ENCODE peak calls at places on chromosomes 2 and 18, in four cellular contexts. One of them, this sample, is unnamed.
A peak's percentile ranks its signal among the peaks of the same experiment; 100 is the strongest.

GRCh38 chr2:62968668-62969067 is 82.0 kb upstream of the OTX1 start:
- DNase-seq in mammary epithelial cell: no peak
- DNase-seq in K562: no peak
- DNase-seq in GM12865: no peak
- DNase-seq in this sample: no peak

GRCh38 chr2:207041279-207041678 is 102.0 kb downstream of the CPO start:
- DNase-seq in mammary epithelial cell: no peak
- DNase-seq in K562: no peak
- DNase-seq in GM12865: no peak
- DNase-seq in this sample: no peak

GRCh38 chr2:72696559-72696958 is 129.3 kb downstream of the EXOC6B start:
- DNase-seq in mammary epithelial cell: no peak
- DNase-seq in K562: peak; percentile 63
- DNase-seq in GM12865: no peak
- DNase-seq in this sample: no peak

GRCh38 chr18:25503567-25504081 is 151.7 kb upstream of the ZNF521 start:
- DNase-seq in mammary epithelial cell: peak; percentile 55
- DNase-seq in K562: peak; percentile 33
- DNase-seq in GM12865: no peak
- DNase-seq in this sample: peak; percentile 83

GRCh38 chr2:235685024-235685721 is 191.3 kb downstream of the AGAP1 start:
- DNase-seq in mammary epithelial cell: no peak
- DNase-seq in K562: no peak
- DNase-seq in GM12865: no peak
- DNase-seq in this sample: peak; percentile 62

GRCh38 chr18:58611471-58612131 is 17.3 kb downstream of the ALPK2 start:
- DNase-seq in mammary epithelial cell: peak; percentile 67
- DNase-seq in K562: no peak
- DNase-seq in GM12865: no peak
- DNase-seq in this sample: peak; percentile 20

GRCh38 chr18:3593381-3593903 is 143.5 kb downstream of the TGIF1 start:
- DNase-seq in mammary epithelial cell: peak; percentile 96
- DNase-seq in K562: peak; percentile 77
- DNase-seq in GM12865: no peak
- DNase-seq in this sample: peak; percentile 89

GRCh38 chr2:134119117-134119671 is 134.7 kb upstream of the MGAT5 start:
- DNase-seq in mammary epithelial cell: no peak
- DNase-seq in K562: peak; percentile 14
- DNase-seq in GM12865: no peak
- DNase-seq in this sample: no peak

GRCh38 chr2:191234456-191234855 is 10.7 kb upstream of the MYO1B start:
- DNase-seq in mammary epithelial cell: no peak
- DNase-seq in K562: no peak
- DNase-seq in GM12865: no peak
- DNase-seq in this sample: no peak

GRCh38 chr18:8174758-8175157 is 434.5 kb upstream of the RAB12 start:
- DNase-seq in mammary epithelial cell: no peak
- DNase-seq in K562: no peak
- DNase-seq in GM12865: no peak
- DNase-seq in this sample: no peak

GRCh38 chr2:65708129-65708528 is 275.7 kb upstream of the SPRED2 start:
- DNase-seq in mammary epithelial cell: no peak
- DNase-seq in K562: no peak
- DNase-seq in GM12865: no peak
- DNase-seq in this sample: no peak

GRCh38 chr18:6086731-6087130 is 191.4 kb upstream of the TMEM200C start:
- DNase-seq in mammary epithelial cell: no peak
- DNase-seq in K562: no peak
- DNase-seq in GM12865: no peak
- DNase-seq in this sample: no peak

GRCh38 chr2:25349397-25349796 is 7.7 kb upstream of the DNMT3A start:
- DNase-seq in mammary epithelial cell: no peak
- DNase-seq in K562: no peak
- DNase-seq in GM12865: no peak
- DNase-seq in this sample: peak; percentile 76

GRCh38 chr2:47119001-47119400 is 36.1 kb downstream of the STPG4 start:
- DNase-seq in mammary epithelial cell: peak; percentile 25
- DNase-seq in K562: no peak
- DNase-seq in GM12865: no peak
- DNase-seq in this sample: peak; percentile 46

GRCh38 chr2:234536218-234536989 is 39.5 kb upstream of the ARL4C start:
- DNase-seq in mammary epithelial cell: no peak
- DNase-seq in K562: no peak
- DNase-seq in GM12865: no peak
- DNase-seq in this sample: no peak

GRCh38 chr18:65761636-65762310 is 11.0 kb downstream of the CDH7 start:
- DNase-seq in mammary epithelial cell: no peak
- DNase-seq in K562: no peak
- DNase-seq in GM12865: no peak
- DNase-seq in this sample: no peak

GRCh38 chr18:10928971-10929373 is 220.4 kb downstream of the PIEZO2 start:
- DNase-seq in mammary epithelial cell: no peak
- DNase-seq in K562: no peak
- DNase-seq in GM12865: peak; percentile 91
- DNase-seq in this sample: peak; percentile 67

GRCh38 chr18:78830826-78831225 is 148.8 kb upstream of the SALL3 start:
- DNase-seq in mammary epithelial cell: no peak
- DNase-seq in K562: no peak
- DNase-seq in GM12865: no peak
- DNase-seq in this sample: no peak

GRCh38 chr2:161415041-161415440 is 1.1 kb upstream of the TBR1 start:
- DNase-seq in mammary epithelial cell: no peak
- DNase-seq in K562: no peak
- DNase-seq in GM12865: no peak
- DNase-seq in this sample: no peak

GRCh38 chr2:148533685-148534084 is 110.9 kb upstream of the EPC2 start:
- DNase-seq in mammary epithelial cell: no peak
- DNase-seq in K562: peak; percentile 37
- DNase-seq in GM12865: no peak
- DNase-seq in this sample: no peak

GRCh38 chr2:174711206-174711605 is 53.1 kb downstream of the CHRNA1 start:
- DNase-seq in mammary epithelial cell: no peak
- DNase-seq in K562: no peak
- DNase-seq in GM12865: no peak
- DNase-seq in this sample: peak; percentile 43

GRCh38 chr2:142872900-142873724 is 4.4 kb upstream of the KYNU start:
- DNase-seq in mammary epithelial cell: peak; percentile 95
- DNase-seq in K562: no peak
- DNase-seq in GM12865: no peak
- DNase-seq in this sample: peak; percentile 83

GRCh38 chr2:150255528-150255927 is 231.9 kb downstream of the RND3 start:
- DNase-seq in mammary epithelial cell: peak; percentile 17
- DNase-seq in K562: no peak
- DNase-seq in GM12865: no peak
- DNase-seq in this sample: peak; percentile 60

DNA sequence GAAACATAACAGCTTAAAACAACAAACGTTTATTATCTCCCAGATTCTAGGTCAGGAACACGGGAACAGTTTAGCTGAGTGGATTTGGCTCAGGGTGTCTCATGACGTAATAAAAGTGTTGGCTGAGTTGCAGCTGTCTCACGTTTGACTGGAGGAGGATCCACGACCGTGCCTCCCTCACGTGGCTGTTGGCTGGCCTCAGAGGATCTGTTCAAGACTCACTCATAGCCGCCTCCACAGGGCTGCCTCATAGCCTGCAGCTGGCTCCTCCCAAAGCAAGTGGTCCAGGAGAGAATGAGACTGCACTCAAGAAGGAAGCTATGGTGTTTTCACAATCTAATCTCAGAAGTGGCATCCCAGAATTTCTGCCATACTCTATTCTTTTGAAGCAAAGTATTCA is 167.1 kb downstream of the RPRM start:
- DNase-seq in mammary epithelial cell: no peak
- DNase-seq in K562: no peak
- DNase-seq in GM12865: no peak
- DNase-seq in this sample: no peak
- TF ChIP-seq CTCF in mammary epithelial cell: no peak
- TF ChIP-seq CTCF in K562: no peak
- TF ChIP-seq CTCF in GM12865: no peak
- TF ChIP-seq CTCF in this sample: no peak

DNA sequence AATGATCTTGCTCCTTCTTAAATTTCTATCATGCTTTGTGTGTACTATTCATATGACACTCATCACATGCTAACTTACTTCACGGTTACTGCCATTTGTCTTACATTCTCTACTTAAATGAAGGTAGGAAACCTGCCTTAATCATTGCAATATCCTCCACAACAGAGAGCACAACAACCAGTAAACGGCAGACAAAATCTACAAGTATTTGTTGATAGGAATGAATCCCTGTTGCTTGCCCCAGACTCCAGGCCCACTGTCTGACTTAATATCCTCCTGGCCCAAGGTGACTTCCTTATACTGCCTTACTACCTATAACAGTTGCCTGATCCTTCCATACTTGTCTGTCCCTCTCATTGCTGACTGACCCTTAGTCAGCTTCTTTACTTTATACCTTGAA is 3.5 kb downstream of the PPP3R1 start:
- DNase-seq in mammary epithelial cell: no peak
- DNase-seq in K562: no peak
- DNase-seq in GM12865: no peak
- DNase-seq in this sample: no peak
- H3K4me3 ChIP-seq in mammary epithelial cell: no peak overlapping the region
- H3K4me3 ChIP-seq in K562: peak overlapping the region; percentile 2
- H3K4me3 ChIP-seq in GM12865: no peak overlapping the region
- H3K4me3 ChIP-seq in this sample: no peak overlapping the region

DNA sequence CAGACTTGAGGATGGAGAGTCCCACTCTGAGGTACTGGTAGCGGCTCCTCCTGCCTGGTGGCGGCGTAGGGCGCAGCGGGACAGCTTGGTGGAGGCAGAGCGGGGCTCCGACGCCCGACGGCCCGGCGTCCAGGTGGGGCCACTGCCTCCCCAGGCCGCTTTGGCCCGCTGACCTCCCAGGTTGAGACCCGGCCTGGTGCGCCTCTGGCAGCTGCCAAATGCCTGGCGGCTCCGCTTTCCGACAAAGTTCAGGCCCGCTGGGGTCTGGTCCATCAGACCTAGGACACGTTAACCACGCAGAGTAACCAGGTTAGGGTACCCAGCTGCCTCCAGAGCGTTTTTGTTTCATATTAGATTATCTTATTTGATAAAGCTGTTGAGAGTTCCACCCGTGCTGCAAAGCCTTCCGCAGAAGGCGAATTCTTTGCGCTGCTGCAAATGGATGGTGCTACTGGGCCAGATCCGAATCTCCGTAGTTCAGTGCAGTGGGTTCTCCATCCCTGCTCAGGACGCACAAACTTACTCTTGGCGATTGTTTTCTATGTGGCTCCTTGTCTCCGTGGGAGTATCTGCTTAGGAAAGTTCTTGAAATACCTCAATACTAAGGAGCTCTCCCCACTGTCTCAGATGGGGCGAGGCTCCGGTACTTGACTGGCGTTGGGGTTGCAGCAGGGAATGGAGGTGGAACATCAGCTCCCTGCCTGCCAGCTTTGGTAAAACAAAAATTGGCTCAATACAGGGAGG is 405.9 kb downstream of the XIRP2 start:
- DNase-seq in mammary epithelial cell: peak; percentile 4
- DNase-seq in K562: no peak
- DNase-seq in GM12865: no peak
- DNase-seq in this sample: peak; percentile 52
- TF ChIP-seq CTCF in mammary epithelial cell: no peak
- TF ChIP-seq CTCF in K562: no peak
- TF ChIP-seq CTCF in GM12865: no peak
- TF ChIP-seq CTCF in this sample: no peak

GRCh38 chr18:21362921-21363320 is 120.9 kb downstream of the GREB1L start:
- DNase-seq in mammary epithelial cell: no peak
- DNase-seq in K562: no peak
- DNase-seq in GM12865: no peak
- DNase-seq in this sample: no peak
- H3K4me3 ChIP-seq in mammary epithelial cell: no peak overlapping the region
- H3K4me3 ChIP-seq in K562: no peak overlapping the region
- H3K4me3 ChIP-seq in GM12865: no peak overlapping the region
- H3K4me3 ChIP-seq in this sample: no peak overlapping the region

GRCh38 chr18:31821452-31822171 is 60.9 kb upstream of the SLC25A52 start:
- DNase-seq in mammary epithelial cell: no peak
- DNase-seq in K562: peak; percentile 84
- DNase-seq in GM12865: no peak
- DNase-seq in this sample: peak; percentile 17

GRCh38 chr18:31825772-31826171 is 65.1 kb upstream of the SLC25A52 start:
- DNase-seq in mammary epithelial cell: no peak
- DNase-seq in K562: no peak
- DNase-seq in GM12865: peak; percentile 48
- DNase-seq in this sample: no peak

GRCh38 chr18:31819106-31819924 is 58.6 kb upstream of the SLC25A52 start:
- DNase-seq in mammary epithelial cell: peak; percentile 37
- DNase-seq in K562: peak; percentile 73
- DNase-seq in GM12865: peak; percentile 64
- DNase-seq in this sample: peak; percentile 68

GRCh38 chr18:31819925-31820229 is 59.2 kb upstream of the SLC25A52 start:
- DNase-seq in mammary epithelial cell: no peak
- DNase-seq in K562: no peak
- DNase-seq in GM12865: no peak
- DNase-seq in this sample: no peak
- TF ChIP-seq CTCF in mammary epithelial cell: no peak
- TF ChIP-seq CTCF in K562: no peak
- TF ChIP-seq CTCF in GM12865: no peak
- TF ChIP-seq CTCF in this sample: no peak

DNA sequence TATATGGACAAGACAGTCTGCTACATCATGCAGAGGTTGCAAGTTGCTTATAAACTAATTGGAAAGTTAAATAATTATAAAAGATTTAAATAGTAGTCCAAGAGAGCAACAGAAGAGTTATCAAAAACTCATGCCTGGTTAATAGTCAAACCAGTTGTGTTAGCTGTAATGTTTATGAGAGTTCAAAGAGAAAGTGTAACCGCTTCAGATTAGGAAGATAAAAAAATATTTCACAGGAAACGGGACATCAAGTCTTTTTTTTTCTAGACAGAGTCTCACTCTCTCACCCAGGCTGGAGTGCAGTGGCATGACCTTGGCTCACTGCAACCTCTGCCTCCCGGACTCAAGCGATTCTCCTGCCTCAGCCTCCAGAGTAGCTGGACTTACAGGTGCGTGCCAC is 34.6 kb upstream of the RNF125 start:
- DNase-seq in mammary epithelial cell: no peak
- DNase-seq in K562: no peak
- DNase-seq in GM12865: no peak
- DNase-seq in this sample: no peak
- H3K4me3 ChIP-seq in mammary epithelial cell: no peak overlapping the region
- H3K4me3 ChIP-seq in K562: no peak overlapping the region
- H3K4me3 ChIP-seq in GM12865: no peak overlapping the region
- H3K4me3 ChIP-seq in this sample: no peak overlapping the region